ENCODE peak calls at places on chromosomes 13 and 19, in four cellular contexts. X is H9, W is H1, N is mesendoderm. H is an unnamed sample.

GRCh38 chr13:80251403-80251802 is 89.5 kb downstream of the SPRY2 start:
- DNase-seq in X (no peak), W (no peak), N (no peak), H (peak)

GRCh38 chr19:19134687-19135158 is 3.6 kb downstream of the TMEM161A start:
- DNase-seq in X (peak), W (peak), N (peak), H (no peak)

GRCh38 chr13:102904408-102904862 is 58.6 kb downstream of the ERCC5 start:
- DNase-seq in X (no peak), W (no peak), N (no peak), H (no peak)

GRCh38 chr13:40863723-40864122 is 74.3 kb downstream of the SLC25A15 start:
- DNase-seq in X (no peak), W (no peak), N (no peak), H (no peak)

GRCh38 chr19:38321646-38322323 is 2.1 kb downstream of the KCNK6 start:
- DNase-seq in X (no peak), W (no peak), N (no peak), H (peak)

GRCh38 chr13:42102961-42103688 is 54.7 kb downstream of the DGKH start:
- DNase-seq in X (no peak), W (no peak), N (no peak), H (peak)

GRCh38 chr19:4606181-4606580 is 33.1 kb upstream of the TNFAIP8L1 start:
- DNase-seq in X (no peak), W (no peak), N (no peak), H (no peak)

GRCh38 chr13:60000986-60001385 is 162.7 kb downstream of the DIAPH3 start:
- DNase-seq in X (no peak), W (no peak), N (no peak), H (no peak)

GRCh38 chr19:5338661-5339469 is 1.7 kb downstream of the PTPRS start:
- DNase-seq in X (peak), W (no peak), N (peak), H (no peak)

GRCh38 chr13:40313269-40314200 is 352.9 kb downstream of the FOXO1 start:
- DNase-seq in X (no peak), W (no peak), N (no peak), H (no peak)

GRCh38 chr13:62887046-62887445 is 1471.4 kb upstream of the PCDH20 start:
- DNase-seq in X (no peak), W (no peak), N (no peak), H (no peak)

GRCh38 chr19:945401-946252 is 19.8 kb downstream of the ARID3A start:
- DNase-seq in X (no peak), W (no peak), N (no peak), H (no peak)

GRCh38 chr13:46160065-46160464 is 21.9 kb downstream of the LCP1 start:
- DNase-seq in X (no peak), W (no peak), N (no peak), H (no peak)

GRCh38 chr13:103308700-103309099 is 242.5 kb upstream of the SLC10A2 start:
- DNase-seq in X (no peak), W (no peak), N (no peak), H (no peak)

GRCh38 chr13:32272021-32272695 is 43.0 kb downstream of the ZAR1L start:
- DNase-seq in X (no peak), W (no peak), N (no peak), H (no peak)

GRCh38 chr13:84439108-84439507 is 556.8 kb upstream of the SLITRK1 start:
- DNase-seq in X (no peak), W (no peak), N (no peak), H (peak)

GRCh38 chr13:107812013-107812412 is 403.3 kb downstream of the LIG4 start:
- DNase-seq in X (no peak), W (no peak), N (no peak), H (no peak)

GRCh38 chr13:65036999-65037398 is 2193.1 kb downstream of the PCDH9 start:
- DNase-seq in X (no peak), W (no peak), N (no peak), H (no peak)

GRCh38 chr13:63198076-63198475 is 1782.4 kb upstream of the PCDH20 start:
- DNase-seq in X (no peak), W (no peak), N (no peak), H (peak)

GRCh38 chr19:7246601-7247000 is 47.6 kb downstream of the INSR start:
- DNase-seq in X (no peak), W (no peak), N (no peak), H (no peak)

GRCh38 chr13:111249637-111250360 is 70.6 kb upstream of the TEX29 start:
- DNase-seq in X (no peak), W (no peak), N (no peak), H (no peak)
- H4K5ac ChIP-seq in X (peak), W (no peak), N (no peak), H (no peak)

DNA sequence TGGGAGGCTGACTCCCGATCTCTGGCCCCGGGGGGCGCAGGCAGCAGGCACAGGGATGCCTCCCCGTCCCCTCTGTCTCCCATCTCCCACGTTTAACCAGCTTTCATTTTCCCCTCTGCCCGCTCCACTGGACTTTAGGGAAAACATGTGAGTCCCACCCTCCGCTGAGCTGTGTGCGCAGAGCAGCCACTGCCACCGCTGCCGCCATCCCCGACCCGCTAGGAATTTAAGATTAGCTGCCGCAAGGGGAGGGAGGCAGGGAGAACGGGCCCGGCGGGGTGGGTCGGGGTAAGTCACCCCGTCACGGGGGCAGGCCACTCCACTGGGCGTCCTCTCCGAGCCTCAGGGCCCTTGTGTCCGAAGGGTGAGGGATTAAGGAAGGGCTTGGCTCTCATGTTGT is 15.5 kb downstream of the KCNN1 start:
- DNase-seq in X (no peak), W (no peak), N (no peak), H (no peak)
- H4K5ac ChIP-seq in X (no peak), W (no peak), N (no peak), H (no peak)

GRCh38 chr19:15452111-15453047 is 2.6 kb upstream of the WIZ start:
- DNase-seq in X (peak), W (peak), N (peak), H (peak)
- H4K5ac ChIP-seq in X (no peak), W (no peak), N (no peak), H (no peak)

DNA sequence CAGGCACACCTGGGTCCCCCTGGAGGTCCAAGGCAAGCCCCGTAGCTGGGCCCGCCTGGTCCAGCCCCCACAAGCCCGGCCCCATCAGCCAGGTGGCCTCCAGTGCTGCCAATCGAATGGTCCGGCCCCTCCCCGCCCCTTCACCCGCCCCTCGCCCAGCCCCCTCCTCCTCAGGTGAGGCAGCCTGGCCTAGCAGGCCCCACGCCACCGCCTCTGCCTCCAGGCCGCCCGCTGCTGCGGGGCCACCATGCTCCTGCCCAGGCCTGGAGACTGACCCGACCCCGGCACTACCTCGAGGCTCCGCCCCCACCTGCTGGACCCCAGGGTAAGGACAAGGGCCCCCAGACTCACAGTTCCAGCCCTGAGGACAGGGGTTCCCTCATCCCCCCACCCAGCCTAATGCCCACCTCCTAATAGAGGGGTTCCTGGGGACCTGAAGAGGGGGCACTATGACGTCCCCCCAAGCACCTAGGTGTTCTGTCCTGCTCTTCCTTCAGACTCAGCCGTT is at the start of gene HPN:
- DNase-seq in X (peak), W (peak), N (peak), H (no peak)
- H4K5ac ChIP-seq in X (no peak), W (peak), N (peak), H (no peak)

GRCh38 chr13:97700306-97700848 is 253.1 kb upstream of the IPO5 start:
- DNase-seq in X (no peak), W (no peak), N (no peak), H (no peak)
- H4K5ac ChIP-seq in X (no peak), W (no peak), N (no peak), H (no peak)

DNA sequence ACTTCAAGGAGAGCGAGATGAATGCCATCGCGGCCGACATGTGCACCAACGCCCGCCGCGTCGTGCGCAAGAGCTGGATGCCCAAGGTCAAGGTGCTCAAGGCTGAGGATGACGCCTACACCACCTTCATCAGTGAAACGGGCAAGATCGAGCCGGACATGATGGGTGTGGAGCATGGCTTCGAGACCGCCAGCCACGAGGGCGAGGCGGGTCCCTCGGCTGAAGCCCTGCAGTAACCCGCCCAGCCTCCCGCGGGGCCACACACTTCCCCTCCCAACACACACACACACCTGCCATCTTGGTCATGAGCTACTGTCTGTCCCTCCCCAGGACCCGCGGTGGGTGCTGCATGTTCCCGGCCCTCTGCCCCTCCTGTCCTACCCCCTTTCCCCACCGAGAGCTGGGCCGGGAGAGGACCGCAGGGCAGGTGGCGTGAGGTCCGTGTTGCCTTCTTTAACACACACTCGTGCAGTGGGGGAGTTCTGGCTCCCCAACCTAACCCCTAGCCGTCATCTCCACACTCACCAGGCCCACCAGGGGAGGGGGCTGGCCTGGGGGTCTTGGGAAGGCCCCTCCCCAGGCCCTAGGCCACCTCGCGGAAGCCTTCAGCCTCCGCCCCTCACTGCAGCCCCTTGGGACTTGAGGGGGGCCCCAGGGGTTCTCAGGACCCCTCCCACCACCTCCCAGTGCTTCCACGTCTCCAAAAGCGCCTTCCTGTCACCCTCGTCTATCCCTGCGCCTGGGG is 11.8 kb downstream of the STX10 start:
- DNase-seq in X (no peak), W (no peak), N (no peak), H (no peak)
- H4K5ac ChIP-seq in X (no peak), W (no peak), N (no peak), H (no peak)

GRCh38 chr13:75310005-75310580 is 171.9 kb downstream of the TBC1D4 start:
- DNase-seq in X (no peak), W (no peak), N (no peak), H (no peak)
- H4K5ac ChIP-seq in X (no peak), W (no peak), N (no peak), H (no peak)

GRCh38 chr13:113949546-113949945 is 24.3 kb downstream of the C13orf46 start:
- DNase-seq in X (no peak), W (no peak), N (no peak), H (no peak)
- H4K5ac ChIP-seq in X (no peak), W (no peak), N (no peak), H (no peak)

GRCh38 chr19:58544591-58545285 is 874 bp downstream of the TRIM28 start:
- DNase-seq in X (peak), W (no peak), N (peak), H (peak)

GRCh38 chr19:58546131-58546530 is 2.3 kb downstream of the TRIM28 start:
- DNase-seq in X (no peak), W (no peak), N (no peak), H (no peak)

GRCh38 chr19:58547323-58548312 is 3.8 kb downstream of the TRIM28 start:
- DNase-seq in X (no peak), W (no peak), N (no peak), H (no peak)

GRCh38 chr19:58543826-58544590 is at the start of gene TRIM28:
- DNase-seq in X (peak), W (peak), N (peak), H (peak)

GRCh38 chr19:58545286-58546068 is 1.6 kb downstream of the TRIM28 start:
- DNase-seq in X (no peak), W (no peak), N (no peak), H (no peak)
- H4K5ac ChIP-seq in X (no peak), W (no peak), N (no peak), H (no peak)

GRCh38 chr19:2011169-2011568 is 4.3 kb downstream of the BTBD2 start:
- DNase-seq in X (no peak), W (no peak), N (no peak), H (no peak)
- H4K5ac ChIP-seq in X (no peak), W (no peak), N (no peak), H (no peak)